ENCODE peak calls at places on chromosomes 6 and 20, in seven cellular contexts. L is aorta, V is upper lobe of right lung, P is adipocyte, B is pancreas, H is right lobe of liver, U is adrenal gland. T is an unnamed sample. For H3K9me3 and H3K4me1, the result is how much of the 10 kb centered on the place peaks cover.

GRCh38 chr6:108587258-108588059 is 26.7 kb downstream of the FOXO3 start:
- DNase-seq in L (no peak), V (no peak), P (peak), B (no peak), H (no peak), U (peak), T (no peak)

GRCh38 chr6:151914475-151914874 is 107.0 kb downstream of the ESR1 start:
- DNase-seq in L (no peak), V (no peak), P (peak), B (no peak), H (no peak), U (no peak), T (no peak)

GRCh38 chr6:22600059-22600458 is 30.7 kb downstream of the HDGFL1 start:
- DNase-seq in L (no peak), V (no peak), P (peak), B (no peak), H (no peak), U (no peak), T (no peak)

GRCh38 chr6:36755435-36756348 is 58.1 kb downstream of the RAB44 start:
- DNase-seq in L (no peak), V (no peak), P (no peak), B (no peak), H (no peak), U (peak), T (peak)

GRCh38 chr6:55082021-55082420 is 92.3 kb upstream of the HCRTR2 start:
- DNase-seq in L (no peak), V (no peak), P (no peak), B (no peak), H (no peak), U (no peak), T (no peak)

GRCh38 chr6:67411036-67411435 is 1224.0 kb upstream of the ADGRB3 start:
- DNase-seq in L (no peak), V (no peak), P (no peak), B (no peak), H (no peak), U (no peak), T (no peak)

GRCh38 chr20:21767739-21768223 is 62.3 kb downstream of the PAX1 start:
- DNase-seq in L (no peak), V (peak), P (no peak), B (no peak), H (no peak), U (peak), T (no peak)

GRCh38 chr6:112245511-112246203 is 8.7 kb downstream of the LAMA4 start:
- DNase-seq in L (no peak), V (no peak), P (peak), B (no peak), H (no peak), U (no peak), T (no peak)

GRCh38 chr20:48904566-48905321 is 16.8 kb upstream of the ARFGEF2 start:
- DNase-seq in L (no peak), V (no peak), P (peak), B (no peak), H (no peak), U (peak), T (peak)

GRCh38 chr6:81003894-81004293 is 748.6 kb downstream of the TENT5A start:
- DNase-seq in L (no peak), V (no peak), P (no peak), B (no peak), H (no peak), U (no peak), T (no peak)

GRCh38 chr6:21005816-21006553 is 471.7 kb downstream of the CDKAL1 start:
- DNase-seq in L (no peak), V (no peak), P (peak), B (no peak), H (no peak), U (no peak), T (no peak)

GRCh38 chr20:561437-562231 is 18.0 kb upstream of the CSNK2A1 start:
- DNase-seq in L (no peak), V (no peak), P (peak), B (no peak), H (peak), U (peak), T (peak)

GRCh38 chr6:126048635-126049034 is 62.3 kb downstream of the TRMT11 start:
- DNase-seq in L (no peak), V (no peak), P (no peak), B (no peak), H (no peak), U (no peak), T (no peak)

GRCh38 chr6:166575190-166575589 is 11.3 kb downstream of the RAMACL start:
- DNase-seq in L (no peak), V (no peak), P (no peak), B (no peak), H (no peak), U (no peak), T (no peak)

GRCh38 chr6:129677634-129678325 is 32.2 kb downstream of the ARHGAP18 start:
- DNase-seq in L (no peak), V (no peak), P (no peak), B (no peak), H (no peak), U (no peak), T (no peak)

GRCh38 chr6:70353343-70353913 is 50.5 kb upstream of the COL9A1 start:
- DNase-seq in L (no peak), V (no peak), P (no peak), B (no peak), H (no peak), U (peak), T (no peak)

DNA sequence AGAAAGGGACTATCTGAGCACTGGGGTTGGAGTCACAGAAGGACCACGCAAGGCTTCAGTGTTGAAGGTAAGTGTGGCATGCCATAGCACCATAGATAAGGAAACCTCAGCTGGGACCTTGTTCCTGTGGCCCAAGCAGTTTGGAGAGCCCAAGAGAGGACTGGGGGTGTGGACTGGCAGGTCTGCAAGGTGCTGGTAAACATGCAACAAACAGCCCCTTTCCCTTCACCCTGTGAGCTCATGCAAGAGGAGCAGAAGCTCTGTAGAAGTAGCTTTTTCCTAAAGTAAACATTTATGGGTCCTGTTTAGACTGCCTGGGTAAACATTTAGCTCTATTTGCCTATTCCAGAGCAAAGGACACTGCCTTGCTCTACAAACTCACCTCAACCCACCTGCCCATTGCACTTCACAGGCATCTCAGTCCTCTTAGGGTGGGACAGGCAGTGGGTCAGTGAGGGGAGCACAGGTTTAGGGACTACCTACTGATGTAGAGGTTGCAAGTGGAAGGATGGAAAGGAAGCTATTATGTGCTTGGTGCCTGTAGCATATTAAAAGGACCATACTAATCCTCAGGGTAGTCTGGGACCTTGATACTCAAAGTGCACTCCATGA is 12.0 kb downstream of the ZSCAN31 start:
- DNase-seq in L (no peak), V (no peak), P (no peak), B (no peak), H (no peak), U (no peak), T (no peak)
- H3K9me3 ChIP-seq in L (under half), V (under half), P (under half), B (under half), H (under half), U (under half), T (under half)

GRCh38 chr20:38256021-38256420 is 4.5 kb downstream of the KIAA1755 start:
- DNase-seq in L (no peak), V (no peak), P (no peak), B (no peak), H (no peak), U (no peak), T (no peak)
- H3K4me1 ChIP-seq in L (under half), V (under half), P (under half), B (under half), H (under half), U (under half), T (under half)

GRCh38 chr20:51802170-51802745 is at the start of gene SALL4:
- DNase-seq in L (no peak), V (no peak), P (no peak), B (peak), H (no peak), U (no peak), T (no peak)
- H3K4me3 ChIP-seq in L (no peak), V (peak), P (peak), B (peak), H (peak), U (no peak), T (no peak)

GRCh38 chr6:93713974-93714373 is 294.6 kb upstream of the EPHA7 start:
- DNase-seq in L (no peak), V (no peak), P (no peak), B (no peak), H (no peak), U (no peak), T (no peak)
- H3K9me3 ChIP-seq in L (under half), V (under half), P (under half), B (under half), H (under half), U (under half), T (under half)

GRCh38 chr6:1230689-1231605 is 81.0 kb upstream of the FOXQ1 start:
- DNase-seq in L (no peak), V (no peak), P (no peak), B (no peak), H (peak), U (no peak), T (no peak)

GRCh38 chr6:1230281-1230680 is 81.6 kb upstream of the FOXQ1 start:
- DNase-seq in L (no peak), V (no peak), P (no peak), B (no peak), H (peak), U (no peak), T (no peak)

GRCh38 chr6:1231941-1232340 is 80.0 kb upstream of the FOXQ1 start:
- DNase-seq in L (no peak), V (no peak), P (no peak), B (no peak), H (no peak), U (no peak), T (no peak)

GRCh38 chr6:1233924-1234323 is 78.0 kb upstream of the FOXQ1 start:
- DNase-seq in L (no peak), V (no peak), P (no peak), B (no peak), H (no peak), U (no peak), T (no peak)

DNA sequence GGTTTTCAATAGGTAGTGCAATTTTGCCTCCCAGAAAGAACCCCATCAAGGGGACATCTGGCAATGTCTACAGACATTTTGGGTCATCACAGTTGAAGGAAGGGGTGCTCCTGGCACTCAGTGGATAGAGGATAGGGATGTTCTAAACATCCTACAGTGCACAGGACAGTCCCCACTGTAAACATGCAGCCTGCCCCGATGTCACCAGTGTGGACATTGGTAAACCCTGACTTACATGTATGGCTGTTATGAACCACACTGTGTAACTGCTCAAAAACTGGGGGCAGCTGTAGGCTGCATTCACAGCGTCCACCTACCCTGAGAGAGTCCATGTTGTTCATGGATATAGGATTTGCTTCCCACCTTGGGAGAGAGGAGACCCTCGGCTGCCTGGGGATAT is 79.3 kb upstream of the FOXQ1 start:
- DNase-seq in L (no peak), V (no peak), P (no peak), B (no peak), H (no peak), U (no peak), T (no peak)
- H3K4me1 ChIP-seq in L (under half), V (under half), P (under half), B (under half), H (under half), U (under half), T (under half)

DNA sequence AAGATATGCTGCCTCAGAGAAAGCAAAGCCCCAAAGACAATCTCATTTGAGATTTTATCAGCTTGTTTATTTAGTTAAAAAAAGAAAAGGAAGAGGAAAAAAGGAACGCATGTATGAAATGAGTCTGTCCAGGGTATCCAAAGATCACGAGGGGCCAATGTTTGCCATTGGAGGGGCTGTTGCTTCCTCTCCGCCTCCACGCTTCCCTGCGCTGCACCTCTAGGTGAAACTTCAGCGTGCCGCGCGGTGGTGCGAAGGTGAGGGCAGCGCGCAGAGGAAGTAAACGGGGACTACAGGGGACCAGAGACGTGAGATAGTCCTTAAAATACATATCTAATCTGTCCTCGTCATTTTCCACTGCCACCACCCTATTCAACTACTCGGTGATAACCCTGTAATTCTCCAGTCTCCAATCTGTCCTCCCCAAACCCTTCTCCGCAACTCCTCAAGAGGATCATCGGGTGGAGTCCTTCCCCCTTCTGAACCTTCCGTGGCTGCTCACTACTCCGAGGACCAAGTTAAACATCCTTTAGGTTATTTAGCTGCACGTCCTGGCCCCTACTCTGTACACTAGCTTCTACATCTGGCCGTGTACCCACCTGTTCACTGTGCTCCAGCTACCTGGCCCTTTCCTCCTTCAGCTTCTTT is 1.1 kb upstream of the DCBLD1 start:
- DNase-seq in L (no peak), V (no peak), P (no peak), B (no peak), H (no peak), U (no peak), T (peak)
- H3K4me3 ChIP-seq in L (no peak), V (peak), P (no peak), B (no peak), H (no peak), U (no peak), T (peak)

DNA sequence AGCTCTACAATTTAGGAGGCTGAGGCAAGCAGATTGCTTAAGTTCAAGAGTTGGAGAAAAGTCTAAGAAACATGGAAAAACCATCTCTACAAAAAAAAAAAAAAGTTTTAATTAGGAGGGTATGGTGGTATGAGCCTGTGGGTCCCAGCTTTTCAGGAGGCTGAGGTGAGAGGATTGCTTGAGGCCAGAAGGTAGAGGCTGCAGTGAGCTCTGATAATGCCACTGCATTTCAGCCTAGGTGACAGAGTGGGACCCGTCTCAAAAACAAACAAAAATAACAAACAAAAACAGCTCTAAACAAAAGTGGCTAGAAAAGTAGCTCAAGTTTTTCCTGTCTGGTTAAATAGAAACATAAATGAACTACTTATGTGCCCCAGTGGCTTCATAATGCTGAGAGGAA is 2133.6 kb upstream of the DEFB115 start:
- DNase-seq in L (no peak), V (no peak), P (no peak), B (no peak), H (no peak), U (no peak), T (no peak)
- H3K9me3 ChIP-seq in L (under half), V (under half), P (under half), B (under half), H (under half), U (under half), T (under half)

GRCh38 chr6:32843321-32843978 is 397 bp downstream of the PSMB8 start:
- DNase-seq in L (no peak), V (no peak), P (peak), B (peak), H (no peak), U (no peak), T (no peak)

GRCh38 chr6:32843979-32844838 is at the start of gene PSMB8:
- DNase-seq in L (peak), V (peak), P (peak), B (peak), H (peak), U (peak), T (peak)

GRCh38 chr6:32842021-32842650 is 1.7 kb downstream of the PSMB8 start:
- DNase-seq in L (no peak), V (no peak), P (no peak), B (no peak), H (no peak), U (no peak), T (no peak)

GRCh38 chr6:32840604-32841246 is 2.2 kb upstream of the TAP2 start:
- DNase-seq in L (no peak), V (no peak), P (no peak), B (no peak), H (no peak), U (no peak), T (no peak)

DNA sequence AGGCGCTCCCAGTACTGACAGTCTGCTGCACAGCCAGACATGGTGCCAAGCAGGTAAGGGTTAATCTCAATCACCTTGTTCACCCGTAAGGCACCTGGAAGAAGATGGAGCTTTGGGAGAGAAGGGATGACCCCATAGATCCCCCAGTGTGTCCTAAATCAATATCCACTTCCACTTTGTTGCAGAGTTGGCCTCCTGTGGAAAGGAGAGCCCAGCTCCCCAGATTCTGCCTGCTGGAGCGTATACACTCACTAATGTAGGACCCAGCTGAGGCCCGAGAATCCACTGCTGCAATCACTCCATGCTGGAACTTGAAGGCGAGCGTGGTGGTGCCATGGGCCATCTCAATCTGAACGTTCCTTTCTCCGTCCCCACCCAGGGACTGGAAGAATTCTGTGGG is 1.2 kb downstream of the PSMB8 start:
- DNase-seq in L (no peak), V (no peak), P (no peak), B (no peak), H (no peak), U (no peak), T (no peak)
- H3K4me1 ChIP-seq in L (under half), V (under half), P (under half), B (under half), H (under half), U (under half), T (half or more)

DNA sequence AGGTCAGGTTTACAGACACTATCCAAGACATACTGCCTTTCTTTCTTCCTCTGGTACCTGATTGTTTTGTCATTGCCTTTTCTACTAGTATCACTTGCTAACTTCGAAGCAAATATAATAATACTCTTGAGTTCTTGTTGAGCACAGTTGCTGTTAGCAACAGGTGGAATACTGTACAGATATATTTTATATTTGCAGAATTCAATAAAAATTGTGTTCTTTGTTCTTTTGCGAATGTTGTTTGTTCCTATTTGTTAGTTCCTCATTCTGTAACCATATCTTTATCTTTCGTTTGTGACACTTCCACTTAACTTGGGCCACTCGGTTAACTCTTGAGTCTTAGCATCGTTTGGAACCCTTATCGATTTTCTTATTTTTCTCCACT is 850 bp downstream of the CYB5R4 start:
- DNase-seq in L (no peak), V (no peak), P (no peak), B (no peak), H (no peak), U (no peak), T (no peak)
- H3K4me3 ChIP-seq in L (peak), V (peak), P (peak), B (peak), H (peak), U (no peak), T (peak)

DNA sequence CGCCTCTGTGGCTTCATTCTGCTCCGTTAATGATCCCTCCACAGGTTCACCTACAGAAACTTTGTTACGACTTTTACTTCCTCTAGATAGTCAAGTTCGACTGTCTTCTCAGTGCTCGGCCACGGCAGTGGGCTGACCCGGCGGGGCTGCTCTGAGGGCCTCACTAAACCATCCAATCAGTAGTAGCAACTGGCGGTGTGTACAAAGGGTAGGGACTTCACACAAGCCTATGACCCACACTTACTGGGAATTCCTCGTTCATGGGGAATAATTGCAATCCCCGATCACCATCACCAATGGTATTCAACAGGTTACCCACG is 1959.2 kb upstream of the DEFB115 start:
- DNase-seq in L (no peak), V (no peak), P (no peak), B (no peak), H (no peak), U (no peak), T (no peak)
- H3K9me3 ChIP-seq in L (under half), V (under half), P (under half), B (under half), H (under half), U (under half), T (under half)

T was measured in naive thymus-derived CD4-positive, alpha-beta T cell.